ENCODE peak calls at places on chromosomes 11 and 22, in five cellular contexts. I is body of pancreas, O is mesendoderm, N is brain microvascular endothelial cell, E is hepatocyte. H is an unnamed sample.

GRCh38 chr11:75554258-75555022 is 7.6 kb upstream of the SERPINH1 start:
- DNase-seq in N (peak), O (peak), E (peak), I (peak), H (no peak)

GRCh38 chr11:69938206-69938605 is 119.0 kb upstream of the FGF3 start:
- DNase-seq in E (no peak), N (no peak), O (no peak), I (peak), H (no peak)

GRCh38 chr11:20363500-20364411 is at the start of gene HTATIP2:
- DNase-seq in E (peak), N (no peak), O (peak), I (peak), H (no peak)

GRCh38 chr11:107683807-107684206 is 28.0 kb downstream of the SLN start:
- DNase-seq in N (no peak), E (no peak), O (peak), I (no peak), H (no peak)

GRCh38 chr11:27703453-27703852 is 3.2 kb upstream of the BDNF start:
- DNase-seq in E (no peak), I (no peak), N (peak), O (no peak), H (no peak)

GRCh38 chr11:57458410-57459111 is 1.8 kb upstream of the RTN4RL2 start:
- DNase-seq in O (peak), I (peak), E (peak), N (peak), H (no peak)

GRCh38 chr11:23112390-23112789 is 252.1 kb upstream of the CCDC179 start:
- DNase-seq in I (no peak), O (peak), N (no peak), E (no peak), H (no peak)

GRCh38 chr11:32101791-32102190 is 10.9 kb downstream of the RCN1 start:
- DNase-seq in O (no peak), I (no peak), N (no peak), E (no peak), H (no peak)

GRCh38 chr11:36149538-36150242 is 139.5 kb downstream of the COMMD9 start:
- DNase-seq in I (peak), E (peak), N (peak), O (peak), H (peak)

GRCh38 chr11:13947379-13947778 is 15.1 kb upstream of the SPON1 start:
- DNase-seq in I (no peak), O (no peak), N (no peak), E (no peak), H (no peak)

GRCh38 chr11:8224161-8224591 is 39.5 kb downstream of the LMO1 start:
- DNase-seq in E (no peak), I (no peak), N (no peak), O (no peak), H (no peak)

GRCh38 chr11:1128333-1129142 is 29.2 kb upstream of the MUC5AC start:
- DNase-seq in I (no peak), N (no peak), E (no peak), O (no peak), H (no peak)

GRCh38 chr22:46104170-46104880 is 46.0 kb upstream of the PPARA start:
- DNase-seq in I (peak), E (no peak), N (no peak), O (no peak), H (no peak)

GRCh38 chr11:119092880-119093665 is 8.4 kb downstream of the HMBS start:
- DNase-seq in E (no peak), I (peak), O (no peak), N (no peak), H (no peak)

GRCh38 chr11:69889400-69890372 is 70.5 kb upstream of the FGF3 start:
- DNase-seq in O (peak), E (no peak), I (no peak), N (no peak), H (no peak)

GRCh38 chr11:16806791-16807190 is 68.3 kb downstream of the C11orf58 start:
- DNase-seq in E (no peak), O (no peak), I (no peak), N (no peak), H (no peak)

GRCh38 chr11:94882931-94883330 is 90.4 kb downstream of the CWC15 start:
- DNase-seq in I (no peak), O (no peak), N (no peak), E (no peak), H (peak)

GRCh38 chr22:24404561-24405275 is 22.7 kb upstream of the ADORA2A start:
- DNase-seq in I (no peak), N (no peak), O (no peak), E (no peak), H (no peak)

GRCh38 chr11:124763156-124763947 is 1.3 kb upstream of the ESAM start:
- DNase-seq in N (peak), E (peak), I (peak), O (peak), H (no peak)

GRCh38 chr11:57480409-57481137 is 20.2 kb downstream of the RTN4RL2 start:
- DNase-seq in E (peak), N (peak), I (peak), O (peak), H (no peak)

GRCh38 chr11:60954421-60954820 is 2.4 kb upstream of the SLC15A3 start:
- DNase-seq in O (no peak), I (no peak), E (no peak), N (no peak), H (no peak)

GRCh38 chr11:102061276-102061675 is 14.0 kb downstream of the CFAP300 start:
- DNase-seq in N (peak), O (peak), I (no peak), E (peak), H (no peak)

GRCh38 chr11:86990520-86990919 is 35.3 kb upstream of the FZD4 start:
- DNase-seq in O (peak), E (peak), N (peak), I (no peak), H (peak)

GRCh38 chr11:61138940-61139339 is 22.3 kb downstream of the VPS37C start:
- DNase-seq in N (peak), E (no peak), I (no peak), O (no peak), H (no peak)

GRCh38 chr11:67524480-67524808 is 1.2 kb upstream of the CABP2 start:
- DNase-seq in E (no peak), N (no peak), O (no peak), I (no peak), H (no peak)

GRCh38 chr11:78076733-78077403 is 2.8 kb downstream of the NDUFC2 start:
- DNase-seq in I (no peak), N (no peak), E (no peak), O (no peak), H (no peak)

GRCh38 chr11:36162282-36162825 is 126.9 kb downstream of the COMMD9 start:
- DNase-seq in O (no peak), I (no peak), N (no peak), E (no peak), H (no peak)

GRCh38 chr11:73004088-73004487 is 138.0 kb downstream of the FCHSD2 start:
- DNase-seq in I (no peak), E (no peak), O (no peak), N (no peak), H (no peak)

GRCh38 chr22:22752556-22753477 is 108.4 kb downstream of the GGTLC2 start:
- DNase-seq in N (no peak), I (peak), E (peak), O (no peak), H (no peak)

GRCh38 chr11:117833401-117833891 is 8.9 kb upstream of the FXYD2 start:
- DNase-seq in I (peak), E (peak), O (no peak), N (no peak), H (no peak)

GRCh38 chr11:79414644-79415317 is 26.0 kb downstream of the TENM4 start:
- DNase-seq in E (no peak), N (peak), O (no peak), I (peak), H (no peak)

GRCh38 chr11:128310005-128310404 is 277.4 kb downstream of the ETS1 start:
- DNase-seq in O (no peak), N (no peak), E (no peak), I (no peak), H (no peak)

GRCh38 chr11:34363363-34364084 is 5.7 kb upstream of the ABTB2 start:
- DNase-seq in O (peak), E (no peak), N (no peak), I (no peak), H (no peak)

GRCh38 chr22:35642305-35642741 is 5.9 kb upstream of the APOL6 start:
- DNase-seq in O (no peak), I (no peak), E (peak), N (no peak), H (no peak)
- H3K27ac ChIP-seq in O (no peak), I (no peak), E (no peak), N (no peak), H (no peak)

GRCh38 chr22:49728566-49729271 is 99.0 kb downstream of the BRD1 start:
- DNase-seq in O (no peak), I (no peak), E (no peak), N (no peak), H (no peak)
- H3K27ac ChIP-seq in O (no peak), I (no peak), E (no peak), N (no peak), H (no peak)

DNA sequence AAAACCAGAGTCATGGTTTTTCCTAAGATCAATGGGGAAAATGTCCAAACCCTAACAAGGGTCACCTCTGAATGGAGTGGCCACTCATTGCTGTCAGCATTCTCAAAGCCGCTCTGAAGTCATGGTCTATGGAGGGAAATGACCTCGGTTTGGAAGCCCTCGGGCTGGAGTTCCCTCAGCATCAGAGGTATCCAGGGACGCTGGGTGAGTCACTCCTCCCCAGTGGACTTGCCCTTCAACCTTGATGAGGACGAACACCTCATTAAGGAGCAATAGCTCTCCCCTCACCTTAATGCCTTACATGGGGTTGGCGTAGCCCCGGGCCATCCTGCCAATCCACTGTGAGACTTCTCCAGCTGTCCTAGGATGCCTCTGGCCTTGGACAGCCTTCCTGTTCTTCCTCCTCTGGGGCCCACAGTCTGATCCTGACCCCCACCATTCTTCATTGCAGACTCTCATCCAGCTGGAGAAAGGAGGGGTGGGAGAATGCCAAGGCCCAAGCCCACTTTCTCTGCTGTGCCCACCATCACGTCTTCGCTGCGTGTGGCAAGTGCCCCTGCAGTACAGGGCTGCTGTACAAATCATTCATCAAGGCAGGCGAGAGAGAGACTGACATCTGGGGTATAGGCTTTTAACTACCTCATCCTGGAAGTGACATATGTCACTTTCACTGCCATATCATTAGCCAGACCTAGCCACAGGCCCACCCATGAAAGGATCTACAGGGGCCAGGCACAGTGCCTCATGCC is 25.4 kb upstream of the MYH9 start:
- DNase-seq in O (peak), E (peak), N (no peak), I (peak), H (no peak)
- H3K27ac ChIP-seq in O (no peak), E (no peak), N (no peak), I (peak), H (no peak)

GRCh38 chr22:39415506-39415905 is 15.9 kb downstream of the TAB1 start:
- DNase-seq in O (no peak), E (peak), N (no peak), I (no peak), H (no peak)
- H3K27ac ChIP-seq in O (no peak), E (no peak), N (no peak), I (no peak), H (no peak)